ENCODE peak calls at places on chromosomes 4 and X, in nine cellular contexts. G is ovary, R is uterus, D is H1, H is heart left ventricle, O is tibial nerve, A is thyroid gland, T is suprapubic skin, E is GM12878. V is an unnamed sample.

GRCh38 chr4:6467600-6467999 is 4.8 kb downstream of the PPP2R2C start:
- DNase-seq in G (peak), R (no peak), D (no peak), H (no peak), O (no peak), A (no peak), T (peak), E (no peak), V (peak)

GRCh38 chrX:132184871-132185270 is 34.4 kb downstream of the RAP2C start:
- DNase-seq in G (no peak), R (no peak), D (no peak), H (no peak), O (no peak), A (no peak), T (no peak), E (no peak), V (no peak)

GRCh38 chrX:1249101-1249887 is 19.3 kb upstream of the CSF2RA start:
- DNase-seq in G (no peak), R (peak), D (no peak), H (peak), O (no peak), A (peak), T (no peak), E (peak), V (peak)

GRCh38 chrX:125757794-125758564 is 408.1 kb downstream of the DCAF12L2 start:
- DNase-seq in G (no peak), R (peak), D (no peak), H (no peak), O (no peak), A (peak), T (no peak), E (no peak), V (no peak)

GRCh38 chrX:2351999-2352995 is 148.5 kb downstream of the DHRSX start:
- DNase-seq in G (no peak), R (no peak), D (no peak), H (no peak), O (no peak), A (no peak), T (no peak), E (no peak), V (no peak)

GRCh38 chr4:101259876-101260275 is 87.5 kb downstream of the PPP3CA start:
- DNase-seq in G (no peak), R (no peak), D (no peak), H (no peak), O (no peak), A (no peak), T (no peak), E (peak), V (no peak)

GRCh38 chrX:9746148-9746880 is 19.3 kb downstream of the GPR143 start:
- DNase-seq in G (no peak), R (no peak), D (no peak), H (no peak), O (no peak), A (no peak), T (no peak), E (no peak), V (no peak)

GRCh38 chr4:155208258-155209054 is at the start of gene NPY2R:
- DNase-seq in G (no peak), R (no peak), D (peak), H (peak), O (no peak), A (peak), T (no peak), E (no peak), V (peak)

GRCh38 chrX:132433001-132433400 is 55.8 kb downstream of the MBNL3 start:
- DNase-seq in G (no peak), R (no peak), D (no peak), H (no peak), O (no peak), A (no peak), T (no peak), E (no peak), V (no peak)

GRCh38 chrX:38538134-38538533 is 23.2 kb upstream of the TSPAN7 start:
- DNase-seq in G (no peak), R (no peak), D (no peak), H (no peak), O (no peak), A (no peak), T (no peak), E (no peak), V (no peak)

GRCh38 chr4:15717126-15717525 is 14.3 kb downstream of the BST1 start:
- DNase-seq in G (no peak), R (no peak), D (no peak), H (no peak), O (no peak), A (no peak), T (no peak), E (no peak), V (no peak)

GRCh38 chr4:118849867-118850812 is 14.2 kb upstream of the SEC24D start:
- DNase-seq in G (no peak), R (no peak), D (peak), H (no peak), O (no peak), A (peak), T (no peak), E (no peak), V (no peak)

GRCh38 chr4:153962311-153963039 is 173.6 kb upstream of the SFRP2 start:
- DNase-seq in G (no peak), R (no peak), D (no peak), H (no peak), O (no peak), A (no peak), T (no peak), E (no peak), V (no peak)

GRCh38 chr4:84814100-84814750 is 152.3 kb downstream of the WDFY3 start:
- DNase-seq in G (peak), R (no peak), D (no peak), H (no peak), O (no peak), A (no peak), T (no peak), E (no peak), V (no peak)

GRCh38 chr4:14853186-14853946 is 148.9 kb upstream of the CPEB2 start:
- DNase-seq in G (no peak), R (no peak), D (no peak), H (no peak), O (no peak), A (no peak), T (no peak), E (no peak), V (no peak)

GRCh38 chrX:10109695-10110094 is 47.1 kb upstream of the CLCN4 start:
- DNase-seq in G (peak), R (peak), D (no peak), H (peak), O (no peak), A (no peak), T (no peak), E (no peak), V (peak)

GRCh38 chr4:100049872-100050271 is 99.8 kb upstream of the H2AZ1 start:
- DNase-seq in G (no peak), R (no peak), D (no peak), H (no peak), O (no peak), A (no peak), T (no peak), E (no peak), V (no peak)

GRCh38 chr4:95129708-95130343 is 372.1 kb downstream of the BMPR1B start:
- DNase-seq in G (peak), R (peak), D (no peak), H (no peak), O (peak), A (peak), T (no peak), E (no peak), V (no peak)

GRCh38 chr4:7402526-7402925 is 32.2 kb downstream of the PSAPL1 start:
- DNase-seq in G (no peak), R (peak), D (no peak), H (no peak), O (no peak), A (no peak), T (no peak), E (no peak), V (no peak)

GRCh38 chr4:102599455-102599854 is 98.3 kb downstream of the NFKB1 start:
- DNase-seq in G (no peak), R (no peak), D (no peak), H (no peak), O (no peak), A (no peak), T (no peak), E (no peak), V (no peak)

GRCh38 chr4:37876156-37876555 is 14.7 kb upstream of the TBC1D1 start:
- DNase-seq in G (no peak), R (no peak), D (no peak), H (no peak), O (no peak), A (no peak), T (no peak), E (no peak), V (no peak)

GRCh38 chrX:115330498-115331138 is 41.1 kb downstream of the LUZP4 start:
- DNase-seq in G (peak), R (peak), D (no peak), H (no peak), O (no peak), A (peak), T (no peak), E (peak), V (peak)

GRCh38 chrX:48831909-48832291 is 3.5 kb downstream of the PCSK1N start:
- DNase-seq in G (no peak), R (no peak), D (no peak), H (no peak), O (no peak), A (no peak), T (no peak), E (no peak), V (no peak)

GRCh38 chrX:153878969-153879653 is 6.9 kb downstream of the L1CAM start:
- DNase-seq in G (no peak), R (no peak), D (no peak), H (no peak), O (no peak), A (no peak), T (no peak), E (no peak), V (no peak)

GRCh38 chrX:16856744-16857143 is 13.4 kb downstream of the RBBP7 start:
- DNase-seq in G (no peak), R (no peak), D (no peak), H (no peak), O (no peak), A (no peak), T (no peak), E (no peak), V (no peak)

GRCh38 chrX:134933248-134933647 is 57.5 kb upstream of the SMIM10 start:
- DNase-seq in G (no peak), R (no peak), D (no peak), H (no peak), O (no peak), A (peak), T (no peak), E (no peak), V (no peak)

GRCh38 chr4:68750555-68750954 is 65.2 kb upstream of the UGT2B10 start:
- DNase-seq in G (no peak), R (no peak), D (no peak), H (no peak), O (no peak), A (no peak), T (no peak), E (no peak), V (no peak)

GRCh38 chr4:147723316-147723715 is 8.6 kb upstream of the ARHGAP10 start:
- DNase-seq in G (peak), R (peak), D (no peak), H (no peak), O (no peak), A (no peak), T (no peak), E (no peak), V (peak)

GRCh38 chr4:39037491-39037825 is 5.2 kb upstream of the TMEM156 start:
- DNase-seq in G (no peak), R (no peak), D (no peak), H (no peak), O (no peak), A (no peak), T (no peak), E (no peak), V (no peak)

GRCh38 chrX:102712216-102712966 is at the start of gene GPRASP2:
- DNase-seq in G (peak), R (peak), D (no peak), H (peak), O (no peak), A (peak), T (no peak), E (no peak), V (peak)

GRCh38 chrX:112714357-112714918 is 34.7 kb upstream of the LHFPL1 start:
- DNase-seq in G (no peak), R (no peak), D (no peak), H (no peak), O (no peak), A (no peak), T (no peak), E (no peak), V (no peak)

GRCh38 chr4:8549352-8549931 is 30.8 kb upstream of the GPR78 start:
- DNase-seq in G (peak), R (no peak), D (no peak), H (no peak), O (no peak), A (no peak), T (no peak), E (no peak), V (no peak)

GRCh38 chr4:8547108-8547911 is 32.9 kb upstream of the GPR78 start:
- DNase-seq in G (peak), R (no peak), D (peak), H (no peak), O (no peak), A (peak), T (no peak), E (no peak), V (no peak)

GRCh38 chr4:8550691-8551090 is 29.5 kb upstream of the GPR78 start:
- DNase-seq in G (no peak), R (no peak), D (no peak), H (no peak), O (no peak), A (no peak), T (no peak), E (no peak), V (no peak)

GRCh38 chr4:8547912-8548730 is 32.1 kb upstream of the GPR78 start:
- DNase-seq in G (peak), R (no peak), D (no peak), H (no peak), O (no peak), A (no peak), T (no peak), E (no peak), V (no peak)

GRCh38 chr4:8548731-8549351 is 31.4 kb upstream of the GPR78 start:
- DNase-seq in G (peak), R (no peak), D (no peak), H (no peak), O (no peak), A (no peak), T (no peak), E (no peak), V (no peak)
- H3K27ac ChIP-seq in G (no peak), R (no peak), D (no peak), H (no peak), O (no peak), A (no peak), T (no peak), E (no peak), V (no peak)

GRCh38 chrX:24693453-24694202 is at the start of gene POLA1:
- DNase-seq in G (peak), R (peak), D (peak), H (peak), O (peak), A (peak), T (peak), E (peak), V (peak)
- TF ChIP-seq POLR2A in G (no peak), R (no peak), D (peak), H (no peak), O (peak), A (no peak), T (no peak), E (peak), V (no peak)

GRCh38 chr4:72975488-72975784 is 94.1 kb downstream of the COX18 start:
- DNase-seq in G (no peak), R (no peak), D (no peak), H (no peak), O (no peak), A (no peak), T (no peak), E (no peak), V (no peak)
- H3K27ac ChIP-seq in G (no peak), R (no peak), D (no peak), H (no peak), O (no peak), A (no peak), T (no peak), E (no peak), V (no peak)

DNA sequence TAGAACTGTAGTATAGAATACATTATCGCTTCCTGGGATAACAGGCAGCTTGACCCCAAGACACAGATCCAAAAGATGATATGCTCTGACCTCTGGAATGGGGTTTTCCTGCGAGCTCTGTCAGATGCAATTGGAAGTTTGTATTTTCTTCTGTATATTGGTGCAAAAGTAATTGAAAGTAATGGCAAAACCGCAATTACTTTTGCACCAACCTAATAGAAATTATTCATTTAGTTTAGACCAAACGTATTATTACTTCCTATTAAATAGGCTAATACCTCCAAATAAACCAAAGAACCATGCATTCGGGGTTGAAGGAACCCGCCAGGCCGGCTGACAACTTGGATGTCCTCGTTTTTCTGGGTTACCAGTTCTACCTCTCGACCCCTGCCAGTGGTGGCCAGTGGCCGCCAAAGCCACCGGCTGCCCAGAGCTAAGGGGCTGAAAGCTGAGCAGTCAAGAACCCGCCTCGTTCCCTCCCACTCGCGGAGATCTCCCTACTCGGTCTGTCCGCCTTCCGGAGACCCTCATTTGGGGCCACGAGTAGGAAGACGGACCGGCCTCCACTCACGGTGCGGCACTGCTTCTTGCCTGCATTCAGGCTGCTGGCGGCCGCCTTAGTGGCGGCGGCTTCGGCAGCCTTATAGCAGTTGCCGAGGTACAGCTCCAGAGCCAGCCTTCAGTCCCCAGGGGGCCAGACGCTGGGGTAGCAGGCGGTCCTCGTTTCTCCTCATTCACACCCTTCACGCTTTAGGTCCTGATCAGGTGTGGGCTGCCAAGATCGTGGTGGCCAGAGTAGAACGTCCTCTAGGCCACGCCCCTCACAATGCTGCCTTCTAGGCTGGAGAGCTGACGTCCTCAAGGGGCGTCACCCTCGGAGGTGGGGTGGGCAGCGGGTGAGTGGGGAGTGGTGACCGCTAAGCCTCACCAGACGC is 121.9 kb downstream of the RBMX2 start:
- DNase-seq in G (no peak), R (peak), D (no peak), H (peak), O (peak), A (peak), T (no peak), E (no peak), V (no peak)
- TF ChIP-seq POLR2A in G (no peak), R (no peak), D (no peak), H (no peak), O (no peak), A (no peak), T (no peak), E (no peak), V (no peak)

GRCh38 chr4:97411352-97411751 is 731.9 kb downstream of the STPG2 start:
- DNase-seq in G (no peak), R (no peak), D (no peak), H (no peak), O (no peak), A (no peak), T (no peak), E (no peak), V (no peak)

DNA sequence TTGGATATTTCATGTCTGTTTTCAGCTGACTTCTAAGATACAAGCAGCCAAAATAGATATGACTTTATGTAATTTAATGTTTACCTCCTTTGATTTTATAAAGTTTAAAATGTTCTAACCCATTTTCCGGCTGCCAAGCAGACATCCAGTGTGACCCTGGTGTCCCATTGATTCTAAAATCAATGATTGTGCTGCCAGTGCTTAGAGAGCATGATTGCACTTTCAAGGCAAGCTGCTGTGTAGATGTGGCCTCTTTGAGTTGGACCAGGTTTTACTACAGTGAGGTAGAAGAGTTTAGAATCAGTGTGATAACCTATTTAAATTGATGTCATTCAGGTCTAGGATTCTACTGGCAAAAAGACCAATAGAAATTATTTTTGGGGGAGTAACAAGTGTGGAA is 730.9 kb downstream of the STPG2 start:
- DNase-seq in G (no peak), R (no peak), D (no peak), H (no peak), O (no peak), A (no peak), T (no peak), E (no peak), V (no peak)
- H3K27ac ChIP-seq in G (no peak), R (no peak), D (no peak), H (no peak), O (no peak), A (no peak), T (no peak), E (no peak), V (no peak)